ENCODE peak calls at places on chromosomes 3 and 15, in eight cellular contexts. X is mucosa of descending colon; T is bronchial epithelial cell; N is HFF-Myc; A is H9; O is fibroblast of mammary gland; L is CD8-positive, alpha-beta T cell; Z is colonic mucosa. R is an unnamed sample.

GRCh38 chr15:37877851-37878577 is 56.4 kb upstream of the TMCO5A start:
- DNase-seq in X (no peak), T (peak), N (peak), A (no peak), O (peak), L (no peak), Z (no peak), R (no peak)

GRCh38 chr3:184645304-184645703 is 66.6 kb downstream of the MAGEF1 start:
- DNase-seq in X (peak), T (peak), N (no peak), A (no peak), O (no peak), L (no peak), Z (peak), R (no peak)

GRCh38 chr3:46076606-46077005 is 49.3 kb upstream of the XCR1 start:
- DNase-seq in X (no peak), T (peak), N (no peak), A (no peak), O (peak), L (no peak), Z (no peak), R (no peak)

GRCh38 chr3:66629431-66630368 is 128.9 kb upstream of the LRIG1 start:
- DNase-seq in X (no peak), T (no peak), N (no peak), A (no peak), O (no peak), L (no peak), Z (no peak), R (no peak)

GRCh38 chr3:50264389-50264963 is 4.5 kb upstream of the SEMA3B start:
- DNase-seq in X (peak), T (peak), N (peak), A (peak), O (peak), L (no peak), Z (peak), R (no peak)

GRCh38 chr15:40952901-40953712 is at the start of gene CHAC1:
- DNase-seq in X (peak), T (peak), N (peak), A (peak), O (peak), L (peak), Z (peak), R (peak)

GRCh38 chr3:149658444-149659172 is 783 bp upstream of the WWTR1 start:
- DNase-seq in X (peak), T (peak), N (peak), A (peak), O (peak), L (no peak), Z (peak), R (no peak)

GRCh38 chr3:76497636-76498035 is 542.3 kb upstream of the ROBO2 start:
- DNase-seq in X (no peak), T (peak), N (no peak), A (peak), O (no peak), L (no peak), Z (no peak), R (no peak)

GRCh38 chr3:98027084-98027445 is 8.1 kb downstream of the GABRR3 start:
- DNase-seq in X (no peak), T (peak), N (no peak), A (no peak), O (no peak), L (no peak), Z (no peak), R (no peak)

GRCh38 chr15:60408438-60409105 is 10.8 kb upstream of the ANXA2 start:
- DNase-seq in X (no peak), T (peak), N (no peak), A (no peak), O (peak), L (no peak), Z (no peak), R (no peak)

GRCh38 chr3:72798552-72799195 is 49.6 kb downstream of the SHQ1 start:
- DNase-seq in X (no peak), T (no peak), N (no peak), A (no peak), O (no peak), L (no peak), Z (no peak), R (no peak)
- TF ChIP-seq CTCF in X (no peak), T (no peak), N (no peak), A (no peak), O (no peak), L (no peak), Z (no peak), R (no peak)

DNA sequence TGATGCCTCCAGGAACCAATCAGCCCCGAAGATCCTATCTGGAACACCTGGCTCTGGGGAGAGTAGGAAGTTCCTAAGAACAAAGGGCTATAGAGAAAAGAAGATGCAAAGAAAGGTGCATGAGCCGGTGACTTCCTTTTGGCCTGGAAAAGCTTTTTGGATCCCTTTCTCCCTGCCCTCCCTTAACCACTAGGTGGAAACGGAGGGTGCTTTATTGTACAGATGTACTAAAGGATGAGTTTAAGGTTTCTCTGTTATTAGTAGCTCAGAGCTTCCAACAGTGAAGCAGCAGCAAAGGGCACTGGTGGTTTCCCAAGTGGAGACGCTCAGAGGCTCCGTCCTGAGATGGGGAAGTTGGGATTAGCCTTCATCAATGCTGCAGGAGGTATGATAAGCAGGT is 6.0 kb upstream of the ADGRG7 start:
- DNase-seq in X (no peak), T (peak), N (no peak), A (peak), O (peak), L (no peak), Z (no peak), R (no peak)
- TF ChIP-seq CTCF in X (no peak), T (peak), N (peak), A (peak), O (peak), L (no peak), Z (no peak), R (no peak)

GRCh38 chr3:23926736-23927135 is 9.8 kb downstream of the RPL15 start:
- DNase-seq in X (no peak), T (no peak), N (no peak), A (no peak), O (peak), L (no peak), Z (no peak), R (no peak)
- TF ChIP-seq CTCF in X (no peak), T (no peak), N (no peak), A (peak), O (peak), L (no peak), Z (no peak), R (no peak)

GRCh38 chr3:70108072-70108471 is 108.5 kb downstream of the SAMMSON start:
- DNase-seq in X (peak), T (peak), N (peak), A (peak), O (peak), L (no peak), Z (peak), R (peak)
- TF ChIP-seq CTCF in X (peak), T (peak), N (peak), A (peak), O (peak), L (peak), Z (peak), R (peak)